ENCODE peak calls at places on chromosome 19, in eight cellular contexts. J is uterus, K is heart left ventricle, T is tibial nerve, U is ovary, E is body of pancreas, V is IMR-90, O is right lobe of liver. G is an unnamed sample.

GRCh38 chr19:43662487-43662886 is 7.5 kb downstream of the PLAUR start:
- DNase-seq in J (no peak), K (no peak), T (no peak), U (no peak), E (no peak), V (no peak), O (no peak), G (no peak)

GRCh38 chr19:47429140-47429793 is 9.9 kb upstream of the MEIS3 start:
- DNase-seq in J (no peak), K (no peak), T (no peak), U (no peak), E (no peak), V (no peak), O (no peak), G (no peak)

GRCh38 chr19:40443930-40444180 is 280 bp downstream of the SERTAD3 start:
- DNase-seq in J (no peak), K (no peak), T (no peak), U (no peak), E (no peak), V (no peak), O (no peak), G (no peak)

GRCh38 chr19:15075801-15076200 is 6.2 kb upstream of the OR1I1 start:
- DNase-seq in J (no peak), K (no peak), T (no peak), U (no peak), E (no peak), V (no peak), O (no peak), G (no peak)

GRCh38 chr19:18144906-18145305 is 8.1 kb upstream of the PIK3R2 start:
- DNase-seq in J (no peak), K (no peak), T (no peak), U (no peak), E (no peak), V (no peak), O (no peak), G (no peak)

GRCh38 chr19:57465680-57466381 is 8.9 kb upstream of the VN1R1 start:
- DNase-seq in J (no peak), K (no peak), T (no peak), U (no peak), E (no peak), V (peak), O (no peak), G (no peak)

GRCh38 chr19:19050731-19051130 is 13.1 kb upstream of the SLC25A42 start:
- DNase-seq in J (no peak), K (no peak), T (no peak), U (no peak), E (no peak), V (no peak), O (no peak), G (no peak)

GRCh38 chr19:12838182-12838890 is at the start of gene MAST1:
- DNase-seq in J (no peak), K (no peak), T (no peak), U (no peak), E (peak), V (no peak), O (no peak), G (no peak)

GRCh38 chr19:12825259-12826131 is 8.9 kb downstream of the RTBDN start:
- DNase-seq in J (no peak), K (no peak), T (no peak), U (no peak), E (no peak), V (no peak), O (no peak), G (no peak)

GRCh38 chr19:4120531-4120930 is 3.4 kb downstream of the MAP2K2 start:
- DNase-seq in J (no peak), K (no peak), T (no peak), U (no peak), E (no peak), V (peak), O (no peak), G (no peak)

GRCh38 chr19:29393915-29394460 is 131.8 kb upstream of the VSTM2B start:
- DNase-seq in J (no peak), K (peak), T (no peak), U (no peak), E (no peak), V (no peak), O (no peak), G (no peak)

GRCh38 chr19:6730153-6730804 is 7.1 kb downstream of the GPR108 start:
- DNase-seq in J (peak), K (no peak), T (peak), U (peak), E (peak), V (no peak), O (peak), G (peak)

GRCh38 chr19:51794865-51795490 is at the start of gene FPR3:
- DNase-seq in J (no peak), K (no peak), T (no peak), U (no peak), E (no peak), V (no peak), O (no peak), G (no peak)

GRCh38 chr19:46785054-46785979 is 3.1 kb downstream of the SLC1A5 start:
- DNase-seq in J (no peak), K (no peak), T (no peak), U (no peak), E (no peak), V (peak), O (no peak), G (no peak)

GRCh38 chr19:19214892-19215291 is 3.1 kb downstream of the NCAN start:
- DNase-seq in J (no peak), K (no peak), T (no peak), U (peak), E (no peak), V (peak), O (no peak), G (no peak)

GRCh38 chr19:14088634-14089411 is 1.7 kb downstream of the SAMD1 start:
- DNase-seq in J (no peak), K (no peak), T (no peak), U (no peak), E (no peak), V (no peak), O (no peak), G (no peak)

GRCh38 chr19:47356900-47357299 is 7.8 kb downstream of the DHX34 start:
- DNase-seq in J (no peak), K (no peak), T (no peak), U (no peak), E (no peak), V (no peak), O (peak), G (no peak)

DNA sequence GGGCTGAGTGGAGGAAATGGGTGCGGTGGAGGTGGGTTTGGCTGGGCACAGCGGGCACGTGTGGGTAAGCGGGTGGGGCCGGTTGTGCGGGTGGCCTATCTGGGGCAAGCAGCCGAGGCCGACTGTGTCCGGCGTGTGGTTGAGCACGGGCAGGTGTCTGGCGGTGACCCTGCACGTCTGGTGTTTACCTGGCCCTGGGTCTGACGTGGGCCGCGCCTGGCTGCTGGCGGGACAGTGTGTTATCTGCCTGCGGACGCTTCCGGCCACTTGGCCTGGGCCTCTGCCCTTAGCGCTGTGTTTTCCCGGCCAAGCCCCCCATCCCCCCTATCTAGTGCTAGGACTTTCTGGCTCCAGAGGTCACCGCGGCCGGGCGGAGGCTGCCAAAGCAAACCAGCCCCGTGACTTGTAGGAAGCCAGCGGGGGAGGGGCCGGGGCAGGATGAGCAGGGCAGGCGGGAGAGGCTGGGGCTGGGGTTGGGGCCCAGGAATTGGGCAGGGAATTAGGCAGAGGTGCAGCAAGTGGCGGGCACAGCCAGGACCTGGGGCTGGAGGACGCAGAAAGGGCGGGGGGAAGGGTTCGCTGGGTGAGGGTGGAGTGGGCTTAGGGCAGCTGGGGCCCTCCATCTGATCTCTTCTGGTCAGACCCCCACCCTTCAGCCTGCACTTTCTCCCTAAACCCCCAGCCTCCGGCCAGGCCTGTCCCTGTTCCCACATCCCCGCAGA is 534 bp upstream of the HPN start:
- DNase-seq in J (peak), K (peak), T (peak), U (peak), E (peak), V (no peak), O (peak), G (peak)
- TF ChIP-seq POLR2A in J (no peak), K (no peak), T (no peak), U (no peak), E (peak), V (no peak), O (peak), G (no peak)

GRCh38 chr19:31613683-31614219 is 264.5 kb upstream of the TSHZ3 start:
- DNase-seq in J (no peak), K (no peak), T (no peak), U (no peak), E (peak), V (no peak), O (no peak), G (no peak)
- H3K27ac ChIP-seq in J (no peak), K (no peak), T (no peak), U (no peak), E (peak), V (no peak), O (no peak), G (no peak)

GRCh38 chr19:53103903-53104203 is 631 bp upstream of the ZNF160 start:
- DNase-seq in J (no peak), K (no peak), T (no peak), U (no peak), E (no peak), V (no peak), O (no peak), G (no peak)

GRCh38 chr19:53102186-53102585 is 1.0 kb downstream of the ZNF160 start:
- DNase-seq in J (no peak), K (no peak), T (no peak), U (no peak), E (no peak), V (no peak), O (no peak), G (no peak)

GRCh38 chr19:53102701-53103140 is 501 bp downstream of the ZNF160 start:
- DNase-seq in J (peak), K (peak), T (no peak), U (peak), E (peak), V (peak), O (peak), G (no peak)

GRCh38 chr19:53101518-53101917 is 1.7 kb downstream of the ZNF160 start:
- DNase-seq in J (no peak), K (no peak), T (no peak), U (no peak), E (no peak), V (peak), O (no peak), G (no peak)

GRCh38 chr19:53103141-53103902 is at the start of gene ZNF160:
- DNase-seq in J (peak), K (peak), T (peak), U (peak), E (peak), V (peak), O (peak), G (peak)
- TF ChIP-seq POLR2A in J (peak), K (peak), T (peak), U (peak), E (peak), V (peak), O (peak), G (peak)

GRCh38 chr19:16381756-16382401 is 57.3 kb downstream of the KLF2 start:
- DNase-seq in J (peak), K (peak), T (peak), U (peak), E (peak), V (no peak), O (peak), G (no peak)
- H3K27ac ChIP-seq in J (peak), K (peak), T (peak), U (peak), E (peak), V (no peak), O (no peak), G (peak)

DNA sequence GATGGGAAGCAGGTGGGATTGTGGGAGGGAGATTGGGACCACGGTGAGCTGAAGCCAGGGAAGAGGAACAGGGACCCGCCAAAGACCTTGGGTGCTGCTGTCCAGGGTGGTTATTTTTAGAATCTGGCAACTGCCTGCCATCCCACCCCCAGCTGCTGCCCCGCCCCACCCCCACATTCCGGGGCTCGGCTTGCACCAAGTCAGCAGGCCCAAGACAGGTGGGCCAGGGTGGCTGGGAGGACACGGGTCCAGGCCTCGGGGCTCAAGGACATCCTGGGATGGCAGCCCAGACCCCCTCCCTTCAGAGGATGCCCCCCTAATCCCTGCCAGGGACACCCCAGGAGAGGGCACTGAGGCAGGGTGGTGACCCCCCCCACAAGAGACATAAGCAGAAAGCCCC is 827 bp downstream of the CKM start:
- DNase-seq in J (no peak), K (no peak), T (no peak), U (no peak), E (no peak), V (no peak), O (no peak), G (no peak)
- TF ChIP-seq POLR2A in J (no peak), K (no peak), T (no peak), U (no peak), E (no peak), V (no peak), O (no peak), G (no peak)